ENCODE peak calls at places on chromosome 13, in six cellular contexts. One of them, this sample, is unnamed.

GRCh38 chr13:44015808-44016207 is 136.1 kb downstream of the LACC1 start:
- DNase-seq in left colon: no peak
- DNase-seq in CD8-positive, alpha-beta T cell: no peak
- DNase-seq in upper lobe of right lung: no peak
- DNase-seq in AG04450: no peak
- DNase-seq in GDM1: no peak
- DNase-seq in this sample: no peak

GRCh38 chr13:50400930-50401553 is 385.8 kb downstream of the KCNRG start:
- DNase-seq in AG04450: peak; percentile 65
- DNase-seq in GDM1: no peak
- DNase-seq in CD8-positive, alpha-beta T cell: no peak
- DNase-seq in upper lobe of right lung: no peak
- DNase-seq in left colon: no peak
- DNase-seq in this sample: no peak

GRCh38 chr13:30450066-30450465 is 15.7 kb downstream of the HMGB1 start:
- DNase-seq in upper lobe of right lung: no peak
- DNase-seq in CD8-positive, alpha-beta T cell: no peak
- DNase-seq in GDM1: no peak
- DNase-seq in left colon: no peak
- DNase-seq in AG04450: no peak
- DNase-seq in this sample: no peak

GRCh38 chr13:78169386-78169785 is 250.8 kb upstream of the EDNRB start:
- DNase-seq in GDM1: no peak
- DNase-seq in CD8-positive, alpha-beta T cell: no peak
- DNase-seq in left colon: no peak
- DNase-seq in upper lobe of right lung: no peak
- DNase-seq in AG04450: no peak
- DNase-seq in this sample: no peak

GRCh38 chr13:113471844-113472243 is 18.6 kb upstream of the ADPRHL1 start:
- DNase-seq in CD8-positive, alpha-beta T cell: no peak
- DNase-seq in GDM1: no peak
- DNase-seq in AG04450: no peak
- DNase-seq in left colon: no peak
- DNase-seq in upper lobe of right lung: no peak
- DNase-seq in this sample: no peak

GRCh38 chr13:49651775-49652690 is 23.7 kb downstream of the ARL11 start:
- DNase-seq in upper lobe of right lung: no peak
- DNase-seq in left colon: no peak
- DNase-seq in CD8-positive, alpha-beta T cell: no peak
- DNase-seq in AG04450: no peak
- DNase-seq in GDM1: no peak
- DNase-seq in this sample: no peak

GRCh38 chr13:44011036-44011435 is 131.3 kb downstream of the LACC1 start:
- DNase-seq in AG04450: no peak
- DNase-seq in GDM1: no peak
- DNase-seq in CD8-positive, alpha-beta T cell: no peak
- DNase-seq in upper lobe of right lung: no peak
- DNase-seq in left colon: no peak
- DNase-seq in this sample: no peak

GRCh38 chr13:73835138-73835721 is 299.0 kb downstream of the KLF12 start:
- DNase-seq in CD8-positive, alpha-beta T cell: no peak
- DNase-seq in AG04450: no peak
- DNase-seq in upper lobe of right lung: no peak
- DNase-seq in GDM1: no peak
- DNase-seq in left colon: no peak
- DNase-seq in this sample: no peak

GRCh38 chr13:50911051-50911690 is 1.6 kb downstream of the RNASEH2B start:
- DNase-seq in left colon: no peak
- DNase-seq in GDM1: peak; percentile 30
- DNase-seq in upper lobe of right lung: no peak
- DNase-seq in AG04450: no peak
- DNase-seq in CD8-positive, alpha-beta T cell: no peak
- DNase-seq in this sample: no peak

GRCh38 chr13:85567909-85568308 is 231.3 kb downstream of the SLITRK6 start:
- DNase-seq in upper lobe of right lung: no peak
- DNase-seq in CD8-positive, alpha-beta T cell: no peak
- DNase-seq in GDM1: no peak
- DNase-seq in left colon: no peak
- DNase-seq in AG04450: no peak
- DNase-seq in this sample: no peak

GRCh38 chr13:39419866-39420265 is 183.1 kb downstream of the LHFPL6 start:
- DNase-seq in upper lobe of right lung: no peak
- DNase-seq in left colon: no peak
- DNase-seq in AG04450: no peak
- DNase-seq in GDM1: no peak
- DNase-seq in CD8-positive, alpha-beta T cell: no peak
- DNase-seq in this sample: no peak

GRCh38 chr13:101977475-101977874 is 424.4 kb downstream of the FGF14 start:
- DNase-seq in upper lobe of right lung: no peak
- DNase-seq in left colon: no peak
- DNase-seq in AG04450: no peak
- DNase-seq in GDM1: no peak
- DNase-seq in CD8-positive, alpha-beta T cell: no peak
- DNase-seq in this sample: no peak

This sample was measured in ureter.